ENCODE peak calls at places on chromosome 3, in four cellular contexts. I is activated naive CD4-positive, alpha-beta T cell treated with anti-CD3 and anti-CD28 coated beads, Interleukin-2, amount 50 U/mL, for 72 hours; N is gastroesophageal sphincter; W is stimulated activated naive CD8-positive, alpha-beta T cell treated with anti-CD3 and anti-CD28 coated beads, Interleukin-15, amount 100 ng/mL, for 72 hours. A is an unnamed sample.
A peak's percentile ranks its signal among the peaks of the same experiment; 100 is the strongest.

GRCh38 chr3:56357266-56357665 is 111.0 kb downstream of the ERC2 start:
- ATAC-seq in I (no peak), N (no peak), W (no peak), A (no peak)

GRCh38 chr3:163838769-163839168 is 1239.5 kb downstream of the SI start:
- ATAC-seq in I (no peak), N (no peak), W (no peak), A (no peak)

GRCh38 chr3:148718982-148719862 is 21.5 kb downstream of the AGTR1 start:
- ATAC-seq in I (no peak), N (no peak), W (no peak), A (no peak)

GRCh38 chr3:128226794-128227399 is 73.6 kb downstream of the EEFSEC start:
- ATAC-seq in I (peak; percentile 61), N (no peak), W (peak; percentile 64), A (no peak)

GRCh38 chr3:30282052-30282708 is 324.2 kb upstream of the TGFBR2 start:
- ATAC-seq in I (no peak), N (peak; percentile 57), W (no peak), A (no peak)

GRCh38 chr3:191470543-191470942 is 9.6 kb downstream of the PYDC2 start:
- ATAC-seq in I (no peak), N (no peak), W (no peak), A (no peak)

GRCh38 chr3:167714871-167715270 is 19.8 kb downstream of the PDCD10 start:
- ATAC-seq in I (no peak), N (no peak), W (no peak), A (no peak)

GRCh38 chr3:141274411-141275031 is 42.9 kb downstream of the PXYLP1 start:
- ATAC-seq in I (no peak), N (no peak), W (no peak), A (no peak)

GRCh38 chr3:153513236-153513635 is 351.2 kb downstream of the RAP2B start:
- ATAC-seq in I (no peak), N (no peak), W (no peak), A (no peak)

GRCh38 chr3:138781012-138781470 is 53.7 kb downstream of the PIK3CB start:
- ATAC-seq in I (peak; percentile 98), N (no peak), W (peak; percentile 86), A (no peak)

GRCh38 chr3:13494463-13495350 is 14.6 kb downstream of the HDAC11 start:
- ATAC-seq in I (peak; percentile 14), N (peak; percentile 25), W (peak; percentile 33), A (peak; percentile 26)

GRCh38 chr3:11625376-11626083 is 18.2 kb downstream of the VGLL4 start:
- ATAC-seq in I (no peak), N (no peak), W (no peak), A (no peak)

GRCh38 chr3:118809696-118810498 is 224.7 kb downstream of the IGSF11 start:
- ATAC-seq in I (peak; percentile 46), N (no peak), W (peak; percentile 64), A (peak; percentile 73)

GRCh38 chr3:100957407-100958100 is 35.7 kb downstream of the ABI3BP start:
- ATAC-seq in I (no peak), N (no peak), W (no peak), A (no peak)

GRCh38 chr3:52046914-52047239 is 9.5 kb downstream of the DUSP7 start:
- ATAC-seq in I (no peak), N (no peak), W (peak; percentile 17), A (peak; percentile 9)

GRCh38 chr3:49132437-49133225 is at the start of gene LAMB2:
- ATAC-seq in I (no peak), N (peak; percentile 85), W (no peak), A (no peak)

GRCh38 chr3:12556243-12556722 is 604 bp upstream of the MKRN2 start:
- ATAC-seq in I (no peak), N (no peak), W (no peak), A (peak; percentile 46)

GRCh38 chr3:159919873-159920272 is 68.8 kb upstream of the IL12A start:
- ATAC-seq in I (no peak), N (no peak), W (no peak), A (peak; percentile 69)